ENCODE peak calls at places on chromosomes 13 and 19, in six cellular contexts. C is glutamatergic neuron, K is anterior cingulate cortex, Q is psoas muscle, B is AG08395, J is left colon. N is an unnamed sample.

GRCh38 chr19:782195-783043 is 14.8 kb upstream of the PTBP1 start:
- DNase-seq in C (no peak), B (peak; percentile 75), K (no peak), J (no peak), Q (no peak), N (no peak)

GRCh38 chr13:77891041-77891440 is 27.6 kb downstream of the EDNRB start:
- DNase-seq in K (no peak), C (no peak), Q (no peak), J (no peak), B (no peak), N (no peak)

GRCh38 chr13:112831196-112831595 is 137.8 kb upstream of the MCF2L start:
- DNase-seq in J (no peak), C (no peak), K (no peak), B (no peak), Q (no peak), N (no peak)

GRCh38 chr19:11041966-11042627 is 47.2 kb upstream of the LDLR start:
- DNase-seq in Q (no peak), B (no peak), C (no peak), J (no peak), K (no peak), N (no peak)

GRCh38 chr13:28575200-28575599 is 80.3 kb upstream of the FLT1 start:
- DNase-seq in K (no peak), B (no peak), C (no peak), J (peak; percentile 9), Q (no peak), N (no peak)

GRCh38 chr19:17826508-17827056 is 5.3 kb upstream of the INSL3 start:
- DNase-seq in J (no peak), B (no peak), C (no peak), Q (no peak), K (no peak), N (no peak)

GRCh38 chr13:49346460-49346859 is 97.4 kb downstream of the CAB39L start:
- DNase-seq in K (no peak), Q (no peak), B (no peak), C (no peak), J (no peak), N (no peak)

GRCh38 chr13:44573790-44574465 is 2.2 kb downstream of the TSC22D1 start:
- DNase-seq in J (no peak), B (peak; percentile 15), C (peak; percentile 40), Q (peak; percentile 65), K (no peak), N (no peak)

GRCh38 chr13:48000559-48001126 is 430 bp downstream of the SUCLA2 start:
- DNase-seq in C (no peak), Q (no peak), K (no peak), B (peak; percentile 28), J (no peak), N (no peak)

GRCh38 chr13:59358014-59358413 is 805.7 kb downstream of the DIAPH3 start:
- DNase-seq in B (no peak), K (no peak), J (no peak), Q (no peak), C (no peak), N (no peak)

GRCh38 chr13:74771964-74772363 is 637.8 kb upstream of the KLF12 start:
- DNase-seq in J (no peak), B (peak; percentile 73), K (no peak), C (no peak), Q (no peak), N (no peak)

GRCh38 chr13:70950664-70951063 is 842.4 kb upstream of the KLHL1 start:
- DNase-seq in B (no peak), C (no peak), K (no peak), J (no peak), Q (no peak), N (no peak)

GRCh38 chr19:8000298-8001038 is 5.0 kb downstream of the ELAVL1 start:
- DNase-seq in C (no peak), B (no peak), K (no peak), J (no peak), Q (no peak), N (no peak)